ENCODE peak calls at places on chromosomes 12 and 14, in six cellular contexts. One of them, this sample, is unnamed.

GRCh38 chr14:37673439-37673838 is 78.0 kb downstream of the TTC6 start:
- DNase-seq in HepG2: no peak
- DNase-seq in GM12878: no peak
- DNase-seq in K562: no peak
- DNase-seq in GM12891: no peak
- DNase-seq in H1: no peak
- DNase-seq in this sample: no peak

GRCh38 chr12:121709478-121709890 is 3.1 kb upstream of the TMEM120B start:
- DNase-seq in HepG2: peak
- DNase-seq in GM12878: no peak
- DNase-seq in K562: no peak
- DNase-seq in GM12891: no peak
- DNase-seq in H1: no peak
- DNase-seq in this sample: no peak

GRCh38 chr12:104566244-104566993 is 109.7 kb downstream of the CHST11 start:
- DNase-seq in HepG2: no peak
- DNase-seq in GM12878: no peak
- DNase-seq in K562: no peak
- DNase-seq in GM12891: no peak
- DNase-seq in H1: no peak
- DNase-seq in this sample: no peak

GRCh38 chr12:76220980-76221379 is 127.2 kb downstream of the BBS10 start:
- DNase-seq in HepG2: no peak
- DNase-seq in GM12878: no peak
- DNase-seq in K562: no peak
- DNase-seq in GM12891: no peak
- DNase-seq in H1: no peak
- DNase-seq in this sample: no peak

GRCh38 chr12:50042693-50043092 is 14.7 kb upstream of the ASIC1 start:
- DNase-seq in HepG2: no peak
- DNase-seq in GM12878: no peak
- DNase-seq in K562: no peak
- DNase-seq in GM12891: no peak
- DNase-seq in H1: no peak
- DNase-seq in this sample: no peak

GRCh38 chr12:78483767-78484315 is 380.7 kb upstream of the SYT1 start:
- DNase-seq in HepG2: no peak
- DNase-seq in GM12878: no peak
- DNase-seq in K562: no peak
- DNase-seq in GM12891: no peak
- DNase-seq in H1: no peak
- DNase-seq in this sample: no peak

GRCh38 chr14:66709292-66709691 is 201.3 kb downstream of the GPHN start:
- DNase-seq in HepG2: peak
- DNase-seq in GM12878: no peak
- DNase-seq in K562: no peak
- DNase-seq in GM12891: no peak
- DNase-seq in H1: no peak
- DNase-seq in this sample: no peak

GRCh38 chr12:48996794-48997718 is 2.1 kb downstream of the DDN start:
- DNase-seq in HepG2: peak
- DNase-seq in GM12878: no peak
- DNase-seq in K562: peak
- DNase-seq in GM12891: peak
- DNase-seq in H1: peak
- DNase-seq in this sample: peak

GRCh38 chr12:98084950-98085349 is 430.4 kb upstream of the TMPO start:
- DNase-seq in HepG2: no peak
- DNase-seq in GM12878: no peak
- DNase-seq in K562: no peak
- DNase-seq in GM12891: no peak
- DNase-seq in H1: no peak
- DNase-seq in this sample: no peak

GRCh38 chr14:29858299-29858698 is 69.3 kb downstream of the PRKD1 start:
- DNase-seq in HepG2: no peak
- DNase-seq in GM12878: peak
- DNase-seq in K562: no peak
- DNase-seq in GM12891: no peak
- DNase-seq in H1: no peak
- DNase-seq in this sample: no peak

GRCh38 chr14:69481815-69482568 is 2.5 kb upstream of the PLEKHD1 start:
- DNase-seq in HepG2: no peak
- DNase-seq in GM12878: peak
- DNase-seq in K562: peak
- DNase-seq in GM12891: peak
- DNase-seq in H1: no peak
- DNase-seq in this sample: peak

GRCh38 chr14:22122227-22123187 is 448.9 kb upstream of the OR4E1 start:
- DNase-seq in HepG2: peak
- DNase-seq in GM12878: no peak
- DNase-seq in K562: no peak
- DNase-seq in GM12891: no peak
- DNase-seq in H1: no peak
- DNase-seq in this sample: no peak

GRCh38 chr12:3282271-3282670 is 205.1 kb downstream of the TSPAN9 start:
- DNase-seq in HepG2: no peak
- DNase-seq in GM12878: no peak
- DNase-seq in K562: no peak
- DNase-seq in GM12891: no peak
- DNase-seq in H1: no peak
- DNase-seq in this sample: no peak

GRCh38 chr12:25557830-25558436 is 4.8 kb upstream of the LMNTD1 start:
- DNase-seq in HepG2: peak
- DNase-seq in GM12878: no peak
- DNase-seq in K562: peak
- DNase-seq in GM12891: no peak
- DNase-seq in H1: no peak
- DNase-seq in this sample: no peak

GRCh38 chr12:111775205-111776193 is 8.8 kb downstream of the ALDH2 start:
- DNase-seq in HepG2: peak
- DNase-seq in GM12878: peak
- DNase-seq in K562: peak
- DNase-seq in GM12891: peak
- DNase-seq in H1: no peak
- DNase-seq in this sample: no peak

GRCh38 chr14:106652494-106652893 is 1126.1 kb downstream of the TMEM121 start:
- DNase-seq in HepG2: no peak
- DNase-seq in GM12878: peak
- DNase-seq in K562: no peak
- DNase-seq in GM12891: no peak
- DNase-seq in H1: no peak
- DNase-seq in this sample: no peak

GRCh38 chr12:51460519-51460918 is 35.9 kb downstream of the SLC4A8 start:
- DNase-seq in HepG2: peak
- DNase-seq in GM12878: no peak
- DNase-seq in K562: no peak
- DNase-seq in GM12891: no peak
- DNase-seq in H1: no peak
- DNase-seq in this sample: no peak

GRCh38 chr12:89762498-89763170 is 54.0 kb upstream of the ATP2B1 start:
- DNase-seq in HepG2: no peak
- DNase-seq in GM12878: peak
- DNase-seq in K562: no peak
- DNase-seq in GM12891: no peak
- DNase-seq in H1: no peak
- DNase-seq in this sample: no peak

GRCh38 chr12:104486943-104487819 is 30.4 kb downstream of the CHST11 start:
- DNase-seq in HepG2: no peak
- DNase-seq in GM12878: no peak
- DNase-seq in K562: no peak
- DNase-seq in GM12891: no peak
- DNase-seq in H1: no peak
- DNase-seq in this sample: no peak

GRCh38 chr14:37641117-37641516 is 45.7 kb downstream of the TTC6 start:
- DNase-seq in HepG2: no peak
- DNase-seq in GM12878: no peak
- DNase-seq in K562: no peak
- DNase-seq in GM12891: no peak
- DNase-seq in H1: no peak
- DNase-seq in this sample: no peak

GRCh38 chr14:68359862-68360552 is 432.9 kb downstream of the ZFP36L1 start:
- DNase-seq in HepG2: no peak
- DNase-seq in GM12878: no peak
- DNase-seq in K562: peak
- DNase-seq in GM12891: no peak
- DNase-seq in H1: no peak
- DNase-seq in this sample: no peak

GRCh38 chr14:22465201-22465835 is 123.7 kb downstream of the DAD1 start:
- DNase-seq in HepG2: no peak
- DNase-seq in GM12878: no peak
- DNase-seq in K562: no peak
- DNase-seq in GM12891: no peak
- DNase-seq in H1: no peak
- DNase-seq in this sample: no peak

GRCh38 chr14:92922883-92923743 is at the start of gene CHGA:
- DNase-seq in HepG2: peak
- DNase-seq in GM12878: no peak
- DNase-seq in K562: peak
- DNase-seq in GM12891: peak
- DNase-seq in H1: peak
- DNase-seq in this sample: peak

GRCh38 chr12:40999212-40999611 is 188.9 kb upstream of the PDZRN4 start:
- DNase-seq in HepG2: no peak
- DNase-seq in GM12878: no peak
- DNase-seq in K562: no peak
- DNase-seq in GM12891: no peak
- DNase-seq in H1: no peak
- DNase-seq in this sample: no peak

GRCh38 chr14:28142400-28143015 is 624.1 kb upstream of the FOXG1 start:
- DNase-seq in HepG2: no peak
- DNase-seq in GM12878: no peak
- DNase-seq in K562: no peak
- DNase-seq in GM12891: no peak
- DNase-seq in H1: no peak
- DNase-seq in this sample: no peak

GRCh38 chr14:26199599-26200370 is 398.0 kb downstream of the NOVA1 start:
- DNase-seq in HepG2: no peak
- DNase-seq in GM12878: no peak
- DNase-seq in K562: no peak
- DNase-seq in GM12891: no peak
- DNase-seq in H1: no peak
- DNase-seq in this sample: no peak

GRCh38 chr12:121017966-121018491 is 1.7 kb upstream of the C12orf43 start:
- DNase-seq in HepG2: no peak
- DNase-seq in GM12878: no peak
- DNase-seq in K562: peak
- DNase-seq in GM12891: no peak
- DNase-seq in H1: no peak
- DNase-seq in this sample: no peak

DNA sequence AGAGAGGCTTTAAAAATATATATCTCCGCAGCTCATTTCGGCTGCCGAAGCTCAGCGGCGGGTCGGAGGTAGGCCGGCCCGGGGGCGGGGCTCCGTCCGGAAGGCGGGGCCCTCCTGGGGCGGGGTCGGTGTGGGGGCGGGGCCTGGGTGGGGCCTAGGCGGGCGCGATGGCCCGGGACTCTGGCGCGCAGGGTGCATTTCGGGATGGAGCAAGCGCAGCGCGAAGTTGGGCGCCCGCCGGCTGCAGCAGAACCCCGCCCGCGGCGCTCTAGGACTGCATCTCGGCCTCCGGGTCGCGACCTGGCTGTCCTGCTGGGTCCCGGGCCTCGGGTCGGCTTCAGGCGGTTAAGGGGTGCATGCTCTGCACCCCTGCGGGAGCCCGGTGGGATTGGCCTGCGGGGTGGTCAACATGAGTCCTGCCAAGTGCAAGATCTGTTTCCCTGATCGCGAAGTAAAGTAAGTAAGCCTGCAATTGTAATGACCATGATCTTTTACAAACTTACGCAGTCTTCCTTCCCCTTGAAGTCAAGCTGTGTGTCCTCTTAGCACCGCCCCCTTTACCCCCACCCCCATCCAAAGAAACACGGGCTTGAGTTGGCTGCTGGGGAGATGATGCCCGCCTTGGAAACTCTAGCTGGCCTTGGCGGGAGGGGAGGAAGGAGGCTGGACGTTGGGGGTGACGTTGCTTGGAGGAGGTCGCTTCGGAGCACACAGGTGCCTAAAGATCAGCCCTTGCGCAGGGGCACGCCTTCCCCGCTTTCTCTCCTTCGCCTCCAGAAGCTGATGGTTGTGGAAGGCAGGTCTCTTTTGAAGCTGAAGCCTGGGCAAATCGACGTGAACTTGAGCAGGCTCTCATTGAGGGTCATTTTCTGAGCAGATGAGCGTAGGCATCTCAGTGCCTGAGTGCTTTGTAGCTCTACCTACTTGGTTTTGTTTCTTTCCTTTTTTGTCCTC is 38.4 kb downstream of the ACACB start:
- DNase-seq in HepG2: peak
- DNase-seq in GM12878: peak
- DNase-seq in K562: peak
- DNase-seq in GM12891: peak
- DNase-seq in H1: peak
- DNase-seq in this sample: peak
- TF ChIP-seq POLR2A in HepG2: peak
- TF ChIP-seq POLR2A in GM12878: peak
- TF ChIP-seq POLR2A in K562: no peak
- TF ChIP-seq POLR2A in GM12891: no peak
- TF ChIP-seq POLR2A in H1: peak
- TF ChIP-seq POLR2A in this sample: no peak

GRCh38 chr14:63725786-63726185 is 2.1 kb downstream of the SGPP1 start:
- DNase-seq in HepG2: no peak
- DNase-seq in GM12878: no peak
- DNase-seq in K562: no peak
- DNase-seq in GM12891: no peak
- DNase-seq in H1: no peak
- DNase-seq in this sample: no peak
- TF ChIP-seq TAF1 in HepG2: no peak
- TF ChIP-seq TAF1 in GM12878: no peak
- TF ChIP-seq TAF1 in K562: no peak
- TF ChIP-seq TAF1 in GM12891: no peak
- TF ChIP-seq TAF1 in H1: no peak
- TF ChIP-seq TAF1 in this sample: no peak

GRCh38 chr14:34873591-34874385 is 1.4 kb downstream of the BAZ1A start:
- DNase-seq in HepG2: no peak
- DNase-seq in GM12878: peak
- DNase-seq in K562: peak
- DNase-seq in GM12891: peak
- DNase-seq in H1: peak
- DNase-seq in this sample: peak
- TF ChIP-seq POLR2A in HepG2: no peak
- TF ChIP-seq POLR2A in GM12878: peak
- TF ChIP-seq POLR2A in K562: peak
- TF ChIP-seq POLR2A in GM12891: peak
- TF ChIP-seq POLR2A in H1: no peak
- TF ChIP-seq POLR2A in this sample: peak

DNA sequence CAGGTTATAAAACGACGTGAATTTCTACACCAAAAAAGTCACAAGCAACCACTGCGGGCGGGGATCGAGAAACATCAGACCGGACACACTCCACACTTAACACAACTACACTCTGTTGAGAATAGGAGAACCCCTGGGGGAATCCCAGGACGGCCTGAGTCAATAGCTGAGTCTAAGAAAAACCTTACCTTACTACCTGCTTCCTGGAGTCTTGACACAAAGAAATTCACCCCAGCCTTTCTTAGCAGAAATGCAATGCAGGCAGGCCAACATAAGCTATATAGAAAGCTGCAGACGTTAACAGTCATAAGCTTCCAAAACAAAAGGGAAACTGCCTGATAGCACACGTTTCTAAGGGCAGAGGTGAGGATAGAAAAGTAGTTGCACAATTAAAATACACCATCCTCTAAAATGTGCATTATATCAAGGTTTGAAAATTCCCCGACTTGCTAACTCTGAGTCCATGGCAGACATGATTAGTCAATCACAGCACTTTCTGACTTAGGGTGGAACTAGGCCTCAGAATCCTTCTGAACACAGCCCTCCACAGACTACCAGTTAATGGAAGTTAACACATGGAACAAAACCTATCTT is 68.0 kb downstream of the CCDC88C start:
- DNase-seq in HepG2: no peak
- DNase-seq in GM12878: peak
- DNase-seq in K562: no peak
- DNase-seq in GM12891: no peak
- DNase-seq in H1: no peak
- DNase-seq in this sample: no peak
- TF ChIP-seq TAF1 in HepG2: no peak
- TF ChIP-seq TAF1 in GM12878: no peak
- TF ChIP-seq TAF1 in K562: no peak
- TF ChIP-seq TAF1 in GM12891: no peak
- TF ChIP-seq TAF1 in H1: no peak
- TF ChIP-seq TAF1 in this sample: peak